ENCODE peak calls at places on chromosomes 16 and 17, in nine cellular contexts. One of them, this sample, is unnamed.

GRCh38 chr17:48626202-48626469 is at the start of gene HOXB9:
- DNase-seq in HFF-Myc: no peak
- DNase-seq in prostate gland: no peak
- DNase-seq in cardiac muscle cell: no peak
- DNase-seq in mucosa of descending colon: no peak
- DNase-seq in CD8-positive, alpha-beta T cell: no peak
- DNase-seq in epithelial cell of esophagus: no peak
- DNase-seq in gastrocnemius medialis: no peak
- DNase-seq in sigmoid colon: no peak
- DNase-seq in this sample: no peak

GRCh38 chr16:23072084-23072599 is 77.1 kb downstream of the USP31 start:
- DNase-seq in HFF-Myc: no peak
- DNase-seq in prostate gland: peak
- DNase-seq in cardiac muscle cell: no peak
- DNase-seq in mucosa of descending colon: peak
- DNase-seq in CD8-positive, alpha-beta T cell: no peak
- DNase-seq in epithelial cell of esophagus: peak
- DNase-seq in gastrocnemius medialis: peak
- DNase-seq in sigmoid colon: peak
- DNase-seq in this sample: peak

GRCh38 chr17:40516581-40517285 is 15.3 kb upstream of the TNS4 start:
- DNase-seq in HFF-Myc: no peak
- DNase-seq in prostate gland: no peak
- DNase-seq in cardiac muscle cell: no peak
- DNase-seq in mucosa of descending colon: no peak
- DNase-seq in CD8-positive, alpha-beta T cell: peak
- DNase-seq in epithelial cell of esophagus: peak
- DNase-seq in gastrocnemius medialis: peak
- DNase-seq in sigmoid colon: peak
- DNase-seq in this sample: peak

GRCh38 chr17:74373838-74374606 is 6.7 kb downstream of the GPR142 start:
- DNase-seq in HFF-Myc: no peak
- DNase-seq in prostate gland: no peak
- DNase-seq in cardiac muscle cell: no peak
- DNase-seq in mucosa of descending colon: peak
- DNase-seq in CD8-positive, alpha-beta T cell: no peak
- DNase-seq in epithelial cell of esophagus: no peak
- DNase-seq in gastrocnemius medialis: no peak
- DNase-seq in sigmoid colon: no peak
- DNase-seq in this sample: no peak

GRCh38 chr17:740240-741055 is 8.1 kb downstream of the TLCD3A start:
- DNase-seq in HFF-Myc: no peak
- DNase-seq in prostate gland: no peak
- DNase-seq in cardiac muscle cell: no peak
- DNase-seq in mucosa of descending colon: no peak
- DNase-seq in CD8-positive, alpha-beta T cell: no peak
- DNase-seq in epithelial cell of esophagus: no peak
- DNase-seq in gastrocnemius medialis: no peak
- DNase-seq in sigmoid colon: no peak
- DNase-seq in this sample: no peak

GRCh38 chr16:19213885-19214284 is 45.8 kb downstream of the SYT17 start:
- DNase-seq in HFF-Myc: no peak
- DNase-seq in prostate gland: no peak
- DNase-seq in cardiac muscle cell: no peak
- DNase-seq in mucosa of descending colon: no peak
- DNase-seq in CD8-positive, alpha-beta T cell: no peak
- DNase-seq in epithelial cell of esophagus: no peak
- DNase-seq in gastrocnemius medialis: no peak
- DNase-seq in sigmoid colon: no peak
- DNase-seq in this sample: no peak

GRCh38 chr16:4847774-4848587 is 700 bp downstream of the UBN1 start:
- DNase-seq in HFF-Myc: no peak
- DNase-seq in prostate gland: peak
- DNase-seq in cardiac muscle cell: peak
- DNase-seq in mucosa of descending colon: peak
- DNase-seq in CD8-positive, alpha-beta T cell: peak
- DNase-seq in epithelial cell of esophagus: peak
- DNase-seq in gastrocnemius medialis: peak
- DNase-seq in sigmoid colon: peak
- DNase-seq in this sample: peak

GRCh38 chr16:84689126-84689525 is 10.7 kb upstream of the USP10 start:
- DNase-seq in HFF-Myc: peak
- DNase-seq in prostate gland: no peak
- DNase-seq in cardiac muscle cell: no peak
- DNase-seq in mucosa of descending colon: no peak
- DNase-seq in CD8-positive, alpha-beta T cell: no peak
- DNase-seq in epithelial cell of esophagus: peak
- DNase-seq in gastrocnemius medialis: no peak
- DNase-seq in sigmoid colon: peak
- DNase-seq in this sample: peak

GRCh38 chr17:60524463-60525346 is 1.3 kb downstream of the APPBP2 start:
- DNase-seq in HFF-Myc: no peak
- DNase-seq in prostate gland: no peak
- DNase-seq in cardiac muscle cell: peak
- DNase-seq in mucosa of descending colon: no peak
- DNase-seq in CD8-positive, alpha-beta T cell: no peak
- DNase-seq in epithelial cell of esophagus: peak
- DNase-seq in gastrocnemius medialis: no peak
- DNase-seq in sigmoid colon: no peak
- DNase-seq in this sample: peak

GRCh38 chr17:46191332-46192210 is 1.7 kb downstream of the KANSL1 start:
- DNase-seq in HFF-Myc: no peak
- DNase-seq in prostate gland: peak
- DNase-seq in cardiac muscle cell: peak
- DNase-seq in mucosa of descending colon: no peak
- DNase-seq in CD8-positive, alpha-beta T cell: no peak
- DNase-seq in epithelial cell of esophagus: peak
- DNase-seq in gastrocnemius medialis: no peak
- DNase-seq in sigmoid colon: no peak
- DNase-seq in this sample: peak

GRCh38 chr16:56336071-56336688 is 89.2 kb downstream of the AMFR start:
- DNase-seq in HFF-Myc: no peak
- DNase-seq in prostate gland: no peak
- DNase-seq in cardiac muscle cell: peak
- DNase-seq in mucosa of descending colon: no peak
- DNase-seq in CD8-positive, alpha-beta T cell: no peak
- DNase-seq in epithelial cell of esophagus: peak
- DNase-seq in gastrocnemius medialis: peak
- DNase-seq in sigmoid colon: no peak
- DNase-seq in this sample: no peak

GRCh38 chr16:51133691-51134090 is 17.4 kb downstream of the SALL1 start:
- DNase-seq in HFF-Myc: no peak
- DNase-seq in prostate gland: no peak
- DNase-seq in cardiac muscle cell: no peak
- DNase-seq in mucosa of descending colon: no peak
- DNase-seq in CD8-positive, alpha-beta T cell: no peak
- DNase-seq in epithelial cell of esophagus: no peak
- DNase-seq in gastrocnemius medialis: no peak
- DNase-seq in sigmoid colon: no peak
- DNase-seq in this sample: no peak
- H3K4me3 ChIP-seq in HFF-Myc: no peak
- H3K4me3 ChIP-seq in prostate gland: no peak
- H3K4me3 ChIP-seq in cardiac muscle cell: no peak
- H3K4me3 ChIP-seq in mucosa of descending colon: no peak
- H3K4me3 ChIP-seq in CD8-positive, alpha-beta T cell: no peak
- H3K4me3 ChIP-seq in epithelial cell of esophagus: no peak
- H3K4me3 ChIP-seq in gastrocnemius medialis: no peak
- H3K4me3 ChIP-seq in sigmoid colon: no peak
- H3K4me3 ChIP-seq in this sample: no peak

GRCh38 chr17:42337442-42337841 is 49.1 kb downstream of the STAT5A start:
- DNase-seq in HFF-Myc: no peak
- DNase-seq in prostate gland: no peak
- DNase-seq in cardiac muscle cell: no peak
- DNase-seq in mucosa of descending colon: peak
- DNase-seq in CD8-positive, alpha-beta T cell: peak
- DNase-seq in epithelial cell of esophagus: no peak
- DNase-seq in gastrocnemius medialis: no peak
- DNase-seq in sigmoid colon: no peak
- DNase-seq in this sample: peak

GRCh38 chr17:42329025-42329976 is 41.0 kb downstream of the STAT5A start:
- DNase-seq in HFF-Myc: peak
- DNase-seq in prostate gland: peak
- DNase-seq in cardiac muscle cell: no peak
- DNase-seq in mucosa of descending colon: no peak
- DNase-seq in CD8-positive, alpha-beta T cell: no peak
- DNase-seq in epithelial cell of esophagus: peak
- DNase-seq in gastrocnemius medialis: no peak
- DNase-seq in sigmoid colon: no peak
- DNase-seq in this sample: peak

GRCh38 chr17:42333053-42333452 is 44.8 kb downstream of the STAT5A start:
- DNase-seq in HFF-Myc: no peak
- DNase-seq in prostate gland: no peak
- DNase-seq in cardiac muscle cell: no peak
- DNase-seq in mucosa of descending colon: no peak
- DNase-seq in CD8-positive, alpha-beta T cell: no peak
- DNase-seq in epithelial cell of esophagus: no peak
- DNase-seq in gastrocnemius medialis: no peak
- DNase-seq in sigmoid colon: no peak
- DNase-seq in this sample: no peak

GRCh38 chr17:42339221-42339620 is 49.0 kb downstream of the STAT3 start:
- DNase-seq in HFF-Myc: no peak
- DNase-seq in prostate gland: no peak
- DNase-seq in cardiac muscle cell: no peak
- DNase-seq in mucosa of descending colon: no peak
- DNase-seq in CD8-positive, alpha-beta T cell: no peak
- DNase-seq in epithelial cell of esophagus: no peak
- DNase-seq in gastrocnemius medialis: no peak
- DNase-seq in sigmoid colon: peak
- DNase-seq in this sample: no peak

GRCh38 chr17:42334667-42335066 is 46.4 kb downstream of the STAT5A start:
- DNase-seq in HFF-Myc: no peak
- DNase-seq in prostate gland: no peak
- DNase-seq in cardiac muscle cell: no peak
- DNase-seq in mucosa of descending colon: no peak
- DNase-seq in CD8-positive, alpha-beta T cell: no peak
- DNase-seq in epithelial cell of esophagus: no peak
- DNase-seq in gastrocnemius medialis: no peak
- DNase-seq in sigmoid colon: no peak
- DNase-seq in this sample: no peak
- TF ChIP-seq CTCF in HFF-Myc: no peak
- TF ChIP-seq CTCF in prostate gland: no peak
- TF ChIP-seq CTCF in cardiac muscle cell: peak
- TF ChIP-seq CTCF in mucosa of descending colon: no peak
- TF ChIP-seq CTCF in CD8-positive, alpha-beta T cell: no peak
- TF ChIP-seq CTCF in epithelial cell of esophagus: no peak
- TF ChIP-seq CTCF in gastrocnemius medialis: no peak
- TF ChIP-seq CTCF in sigmoid colon: no peak
- TF ChIP-seq CTCF in this sample: peak

GRCh38 chr17:57480438-57481196 is 224.3 kb downstream of the MSI2 start:
- DNase-seq in HFF-Myc: no peak
- DNase-seq in prostate gland: peak
- DNase-seq in cardiac muscle cell: peak
- DNase-seq in mucosa of descending colon: no peak
- DNase-seq in CD8-positive, alpha-beta T cell: no peak
- DNase-seq in epithelial cell of esophagus: peak
- DNase-seq in gastrocnemius medialis: peak
- DNase-seq in sigmoid colon: no peak
- DNase-seq in this sample: peak

GRCh38 chr17:57478851-57479250 is 222.5 kb downstream of the MSI2 start:
- DNase-seq in HFF-Myc: no peak
- DNase-seq in prostate gland: no peak
- DNase-seq in cardiac muscle cell: no peak
- DNase-seq in mucosa of descending colon: no peak
- DNase-seq in CD8-positive, alpha-beta T cell: no peak
- DNase-seq in epithelial cell of esophagus: no peak
- DNase-seq in gastrocnemius medialis: no peak
- DNase-seq in sigmoid colon: no peak
- DNase-seq in this sample: no peak

GRCh38 chr17:57484081-57484666 is 227.9 kb downstream of the MSI2 start:
- DNase-seq in HFF-Myc: no peak
- DNase-seq in prostate gland: no peak
- DNase-seq in cardiac muscle cell: no peak
- DNase-seq in mucosa of descending colon: no peak
- DNase-seq in CD8-positive, alpha-beta T cell: no peak
- DNase-seq in epithelial cell of esophagus: no peak
- DNase-seq in gastrocnemius medialis: no peak
- DNase-seq in sigmoid colon: no peak
- DNase-seq in this sample: no peak

GRCh38 chr17:57482657-57483056 is 226.3 kb downstream of the MSI2 start:
- DNase-seq in HFF-Myc: no peak
- DNase-seq in prostate gland: no peak
- DNase-seq in cardiac muscle cell: no peak
- DNase-seq in mucosa of descending colon: no peak
- DNase-seq in CD8-positive, alpha-beta T cell: no peak
- DNase-seq in epithelial cell of esophagus: no peak
- DNase-seq in gastrocnemius medialis: no peak
- DNase-seq in sigmoid colon: no peak
- DNase-seq in this sample: no peak

GRCh38 chr17:57481901-57482300 is 225.6 kb downstream of the MSI2 start:
- DNase-seq in HFF-Myc: peak
- DNase-seq in prostate gland: no peak
- DNase-seq in cardiac muscle cell: no peak
- DNase-seq in mucosa of descending colon: no peak
- DNase-seq in CD8-positive, alpha-beta T cell: no peak
- DNase-seq in epithelial cell of esophagus: peak
- DNase-seq in gastrocnemius medialis: no peak
- DNase-seq in sigmoid colon: no peak
- DNase-seq in this sample: peak
- H3K4me3 ChIP-seq in HFF-Myc: no peak
- H3K4me3 ChIP-seq in prostate gland: no peak
- H3K4me3 ChIP-seq in cardiac muscle cell: no peak
- H3K4me3 ChIP-seq in mucosa of descending colon: no peak
- H3K4me3 ChIP-seq in CD8-positive, alpha-beta T cell: no peak
- H3K4me3 ChIP-seq in epithelial cell of esophagus: no peak
- H3K4me3 ChIP-seq in gastrocnemius medialis: no peak
- H3K4me3 ChIP-seq in sigmoid colon: no peak
- H3K4me3 ChIP-seq in this sample: no peak

GRCh38 chr16:89572478-89573205 is 2.9 kb upstream of the CPNE7 start:
- DNase-seq in HFF-Myc: no peak
- DNase-seq in prostate gland: no peak
- DNase-seq in cardiac muscle cell: no peak
- DNase-seq in mucosa of descending colon: no peak
- DNase-seq in CD8-positive, alpha-beta T cell: no peak
- DNase-seq in epithelial cell of esophagus: no peak
- DNase-seq in gastrocnemius medialis: no peak
- DNase-seq in sigmoid colon: no peak
- DNase-seq in this sample: no peak

GRCh38 chr16:89573826-89574680 is 1.5 kb upstream of the CPNE7 start:
- DNase-seq in HFF-Myc: no peak
- DNase-seq in prostate gland: no peak
- DNase-seq in cardiac muscle cell: no peak
- DNase-seq in mucosa of descending colon: no peak
- DNase-seq in CD8-positive, alpha-beta T cell: no peak
- DNase-seq in epithelial cell of esophagus: no peak
- DNase-seq in gastrocnemius medialis: no peak
- DNase-seq in sigmoid colon: no peak
- DNase-seq in this sample: no peak

GRCh38 chr16:89576173-89577054 is 856 bp downstream of the CPNE7 start:
- DNase-seq in HFF-Myc: no peak
- DNase-seq in prostate gland: no peak
- DNase-seq in cardiac muscle cell: no peak
- DNase-seq in mucosa of descending colon: no peak
- DNase-seq in CD8-positive, alpha-beta T cell: no peak
- DNase-seq in epithelial cell of esophagus: no peak
- DNase-seq in gastrocnemius medialis: no peak
- DNase-seq in sigmoid colon: no peak
- DNase-seq in this sample: no peak

GRCh38 chr16:89575247-89576172 is at the start of gene CPNE7:
- DNase-seq in HFF-Myc: no peak
- DNase-seq in prostate gland: no peak
- DNase-seq in cardiac muscle cell: peak
- DNase-seq in mucosa of descending colon: no peak
- DNase-seq in CD8-positive, alpha-beta T cell: no peak
- DNase-seq in epithelial cell of esophagus: no peak
- DNase-seq in gastrocnemius medialis: no peak
- DNase-seq in sigmoid colon: no peak
- DNase-seq in this sample: no peak

GRCh38 chr16:89574681-89575246 is 794 bp upstream of the CPNE7 start:
- DNase-seq in HFF-Myc: no peak
- DNase-seq in prostate gland: no peak
- DNase-seq in cardiac muscle cell: peak
- DNase-seq in mucosa of descending colon: peak
- DNase-seq in CD8-positive, alpha-beta T cell: no peak
- DNase-seq in epithelial cell of esophagus: peak
- DNase-seq in gastrocnemius medialis: no peak
- DNase-seq in sigmoid colon: no peak
- DNase-seq in this sample: peak
- TF ChIP-seq CTCF in HFF-Myc: peak
- TF ChIP-seq CTCF in prostate gland: peak
- TF ChIP-seq CTCF in cardiac muscle cell: peak
- TF ChIP-seq CTCF in mucosa of descending colon: peak
- TF ChIP-seq CTCF in CD8-positive, alpha-beta T cell: no peak
- TF ChIP-seq CTCF in epithelial cell of esophagus: peak
- TF ChIP-seq CTCF in gastrocnemius medialis: peak
- TF ChIP-seq CTCF in sigmoid colon: peak
- TF ChIP-seq CTCF in this sample: peak

This sample was measured in fibroblast of villous mesenchyme.